ENCODE peak calls at places on chromosomes 1 and 21, in six cellular contexts. R is A549, F is K562, G is endothelial cell of umbilical vein, I is HepG2, O is GM12878. W is an unnamed sample.

GRCh38 chr1:20462397-20462796 is 23.6 kb downstream of the CAMK2N1 start:
- DNase-seq in O (no peak), I (no peak), F (no peak), R (no peak), G (no peak), W (no peak)

GRCh38 chr1:161801955-161802354 is 35.8 kb downstream of the ATF6 start:
- DNase-seq in O (no peak), I (no peak), F (no peak), R (no peak), G (no peak), W (no peak)

GRCh38 chr21:39852726-39853510 is 14.3 kb upstream of the PCP4 start:
- DNase-seq in G (no peak), I (no peak), R (no peak), O (no peak), F (no peak), W (no peak)

GRCh38 chr1:195475568-195475967 is 1132.7 kb downstream of the KCNT2 start:
- DNase-seq in F (no peak), I (no peak), R (no peak), O (no peak), G (no peak), W (no peak)

GRCh38 chr1:51842255-51842654 is 36.3 kb downstream of the NRDC start:
- DNase-seq in G (no peak), O (no peak), I (no peak), R (no peak), F (no peak), W (no peak)

GRCh38 chr21:46286668-46286982 is 483 bp downstream of the YBEY start:
- DNase-seq in I (no peak), R (no peak), G (peak; percentile 73), O (no peak), F (no peak), W (no peak)

GRCh38 chr1:152002960-152003359 is 9.3 kb upstream of the S100A10 start:
- DNase-seq in G (no peak), I (no peak), O (no peak), F (no peak), R (no peak), W (no peak)

GRCh38 chr1:7424352-7424890 is 346.7 kb upstream of the VAMP3 start:
- DNase-seq in R (no peak), I (no peak), F (no peak), O (no peak), G (peak; percentile 82), W (no peak)

GRCh38 chr1:39080269-39080826 is 54.2 kb downstream of the NDUFS5 start:
- DNase-seq in R (no peak), F (peak; percentile 17), I (no peak), O (no peak), G (no peak), W (no peak)
- H3K4me3 ChIP-seq in R (peak overlapping the region; percentile 52), F (no peak overlapping the region), I (peak overlapping the region; percentile 74), O (no peak overlapping the region), G (no peak overlapping the region), W (no peak overlapping the region)

GRCh38 chr1:111695801-111696200 is 43.4 kb downstream of the INKA2 start:
- DNase-seq in G (no peak), I (no peak), R (no peak), F (no peak), O (no peak), W (no peak)

DNA sequence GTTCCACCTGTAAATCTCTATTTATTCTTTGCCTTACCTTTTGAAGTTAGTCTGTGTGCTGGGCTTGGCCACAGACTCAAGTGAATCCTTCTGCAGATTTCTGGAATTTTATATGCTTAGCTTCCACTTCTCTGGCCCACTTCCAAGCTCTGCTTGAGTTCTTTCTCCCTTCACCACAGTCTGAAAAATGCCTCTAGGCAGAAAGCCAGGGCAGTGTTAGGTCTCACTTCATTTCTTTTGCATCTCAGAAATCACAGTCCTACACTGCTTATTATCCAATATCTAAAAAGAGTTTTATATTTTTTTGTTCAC is 48.9 kb downstream of the INKA2 start:
- DNase-seq in F (no peak), I (no peak), G (peak; percentile 75), R (no peak), O (no peak), W (no peak)
- TF ChIP-seq MYC in F (no peak), I (no peak), G (no peak), R (no peak), O (no peak), W (no peak)

DNA sequence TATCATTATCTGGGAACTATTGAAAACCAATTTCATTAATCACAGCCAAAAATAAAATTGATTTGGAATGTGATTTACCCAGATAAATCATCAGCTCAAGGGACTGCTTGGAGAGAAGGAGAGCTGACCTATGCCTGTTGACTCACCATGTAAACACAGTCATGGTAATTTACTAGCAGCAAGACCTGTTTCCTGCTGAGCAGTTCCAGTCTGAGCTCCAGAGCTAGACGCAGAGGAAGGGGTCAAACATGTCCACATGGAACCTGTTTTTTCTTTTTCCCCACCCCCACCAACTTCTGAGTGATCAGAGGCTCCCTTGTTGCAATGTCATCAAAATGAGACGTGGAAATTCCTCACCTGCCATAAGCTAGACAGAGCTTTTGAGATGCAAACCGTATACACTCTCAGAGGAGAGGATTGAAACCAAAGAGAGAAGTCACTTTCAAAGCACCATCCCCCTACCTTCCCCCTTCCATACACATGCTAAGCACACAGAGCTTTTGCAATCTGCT is 56.0 kb upstream of the PTGFRN start:
- DNase-seq in F (peak; percentile 30), G (peak; percentile 94), I (peak; percentile 58), O (no peak), R (peak; percentile 82), W (peak; percentile 57)
- TF ChIP-seq POLR2A in F (no peak), G (no peak), I (no peak), O (no peak), R (no peak), W (no peak)

GRCh38 chr1:189782280-189782679 is 695.4 kb downstream of the BRINP3 start:
- DNase-seq in I (no peak), G (no peak), O (no peak), F (no peak), R (no peak), W (no peak)
- H3K4me3 ChIP-seq in I (no peak overlapping the region), G (no peak overlapping the region), O (no peak overlapping the region), F (no peak overlapping the region), R (no peak overlapping the region), W (no peak overlapping the region)

GRCh38 chr1:60017831-60018230 is 55.7 kb downstream of the C1orf87 start:
- DNase-seq in F (no peak), I (no peak), G (no peak), R (no peak), O (no peak), W (no peak)
- TF ChIP-seq MYC in F (no peak), I (no peak), G (no peak), R (no peak), O (no peak), W (no peak)

W was measured in NB4.